ENCODE peak calls at places on chromosomes 5 and 9, in four cellular contexts. One of them, this sample, is unnamed.

GRCh38 chr5:24606974-24607373 is 37.8 kb downstream of the CDH10 start:
- DNase-seq in HuH-7: no peak
- DNase-seq in choroid plexus epithelial cell: no peak
- DNase-seq in nephron progenitor cell: no peak
- DNase-seq in this sample: peak; percentile 14

GRCh38 chr9:86494644-86495081 is 140.5 kb upstream of the TUT7 start:
- DNase-seq in HuH-7: no peak
- DNase-seq in choroid plexus epithelial cell: peak; percentile 71
- DNase-seq in nephron progenitor cell: no peak
- DNase-seq in this sample: no peak

GRCh38 chr9:132146015-132146414 is 15.8 kb upstream of the NTNG2 start:
- DNase-seq in HuH-7: no peak
- DNase-seq in choroid plexus epithelial cell: no peak
- DNase-seq in nephron progenitor cell: no peak
- DNase-seq in this sample: no peak

GRCh38 chr9:101421653-101422065 is 13.9 kb downstream of the ALDOB start:
- DNase-seq in HuH-7: peak; percentile 17
- DNase-seq in choroid plexus epithelial cell: peak; percentile 86
- DNase-seq in nephron progenitor cell: no peak
- DNase-seq in this sample: no peak

GRCh38 chr9:125410522-125410894 is 148.9 kb downstream of the GAPVD1 start:
- DNase-seq in HuH-7: no peak
- DNase-seq in choroid plexus epithelial cell: no peak
- DNase-seq in nephron progenitor cell: no peak
- DNase-seq in this sample: no peak

GRCh38 chr5:141976176-141976575 is 7.3 kb downstream of the RNF14 start:
- DNase-seq in HuH-7: no peak
- DNase-seq in choroid plexus epithelial cell: no peak
- DNase-seq in nephron progenitor cell: no peak
- DNase-seq in this sample: no peak

GRCh38 chr9:109416135-109416706 is 81.9 kb downstream of the PTPN3 start:
- DNase-seq in HuH-7: no peak
- DNase-seq in choroid plexus epithelial cell: no peak
- DNase-seq in nephron progenitor cell: no peak
- DNase-seq in this sample: no peak

GRCh38 chr9:81190659-81191058 is 498.7 kb downstream of the TLE1 start:
- DNase-seq in HuH-7: no peak
- DNase-seq in choroid plexus epithelial cell: no peak
- DNase-seq in nephron progenitor cell: no peak
- DNase-seq in this sample: no peak

GRCh38 chr9:70615566-70616138 is 201.2 kb upstream of the KLF9 start:
- DNase-seq in HuH-7: no peak
- DNase-seq in choroid plexus epithelial cell: no peak
- DNase-seq in nephron progenitor cell: no peak
- DNase-seq in this sample: no peak

GRCh38 chr5:159777049-159777448 is 139.2 kb upstream of the ADRA1B start:
- DNase-seq in HuH-7: no peak
- DNase-seq in choroid plexus epithelial cell: no peak
- DNase-seq in nephron progenitor cell: no peak
- DNase-seq in this sample: no peak

GRCh38 chr9:115099891-115100290 is 18.1 kb downstream of the TNC start:
- DNase-seq in HuH-7: no peak
- DNase-seq in choroid plexus epithelial cell: no peak
- DNase-seq in nephron progenitor cell: peak; percentile 30
- DNase-seq in this sample: no peak

GRCh38 chr5:154202379-154203260 is 12.1 kb downstream of the GALNT10 start:
- DNase-seq in HuH-7: no peak
- DNase-seq in choroid plexus epithelial cell: no peak
- DNase-seq in nephron progenitor cell: no peak
- DNase-seq in this sample: no peak

GRCh38 chr9:89273528-89274279 is 37.3 kb upstream of the CKS2 start:
- DNase-seq in HuH-7: no peak
- DNase-seq in choroid plexus epithelial cell: no peak
- DNase-seq in nephron progenitor cell: no peak
- DNase-seq in this sample: no peak

GRCh38 chr9:34200092-34200491 is 21.2 kb downstream of the UBAP1 start:
- DNase-seq in HuH-7: no peak
- DNase-seq in choroid plexus epithelial cell: no peak
- DNase-seq in nephron progenitor cell: no peak
- DNase-seq in this sample: no peak

GRCh38 chr9:87909310-87910041 is 8.3 kb upstream of the SPATA31C1 start:
- DNase-seq in HuH-7: peak; percentile 32
- DNase-seq in choroid plexus epithelial cell: no peak
- DNase-seq in nephron progenitor cell: no peak
- DNase-seq in this sample: no peak

GRCh38 chr5:33238826-33239670 is 201.7 kb upstream of the TARS1 start:
- DNase-seq in HuH-7: no peak
- DNase-seq in choroid plexus epithelial cell: no peak
- DNase-seq in nephron progenitor cell: no peak
- DNase-seq in this sample: no peak

GRCh38 chr9:20380546-20380945 is 241.8 kb downstream of the MLLT3 start:
- DNase-seq in HuH-7: no peak
- DNase-seq in choroid plexus epithelial cell: no peak
- DNase-seq in nephron progenitor cell: no peak
- DNase-seq in this sample: no peak

GRCh38 chr5:38471709-38472108 is 84.7 kb downstream of the LIFR start:
- DNase-seq in HuH-7: no peak
- DNase-seq in choroid plexus epithelial cell: no peak
- DNase-seq in nephron progenitor cell: no peak
- DNase-seq in this sample: no peak

GRCh38 chr9:73050887-73051550 is 98.2 kb upstream of the ALDH1A1 start:
- DNase-seq in HuH-7: peak; percentile 10
- DNase-seq in choroid plexus epithelial cell: no peak
- DNase-seq in nephron progenitor cell: no peak
- DNase-seq in this sample: no peak

This sample was measured in D721Med.